ENCODE peak calls at places on chromosomes 4 and X, in four cellular contexts. W is HepG2, M is SK-N-SH, Q is A549. Z is an unnamed sample.
A peak's percentile ranks its signal among the peaks of the same experiment; 100 is the strongest.

GRCh38 chr4:7423801-7424552 is 10.8 kb downstream of the PSAPL1 start:
- DNase-seq in W (no peak), M (peak; percentile 24), Q (no peak), Z (no peak)

GRCh38 chr4:114495471-114495928 is 103.1 kb upstream of the UGT8 start:
- DNase-seq in W (no peak), M (no peak), Q (no peak), Z (no peak)

GRCh38 chr4:76430519-76431388 is 4.3 kb upstream of the SHROOM3 start:
- DNase-seq in W (peak; percentile 51), M (peak; percentile 67), Q (peak; percentile 33), Z (peak; percentile 60)

GRCh38 chrX:100750901-100751300 is 19.0 kb upstream of the SYTL4 start:
- DNase-seq in W (no peak), M (no peak), Q (no peak), Z (no peak)

GRCh38 chr4:41288254-41288653 is 31.5 kb downstream of the UCHL1 start:
- DNase-seq in W (no peak), M (no peak), Q (no peak), Z (no peak)

GRCh38 chrX:105190252-105190853 is 30.1 kb downstream of the TEX13A start:
- DNase-seq in W (no peak), M (peak; percentile 7), Q (peak; percentile 28), Z (peak; percentile 6)

GRCh38 chr4:105666693-105667092 is 41.8 kb downstream of the INTS12 start:
- DNase-seq in W (no peak), M (no peak), Q (peak; percentile 22), Z (peak; percentile 16)

GRCh38 chr4:149409186-149410056 is 406.2 kb downstream of the IQCM start:
- DNase-seq in W (no peak), M (no peak), Q (peak; percentile 52), Z (peak; percentile 38)

GRCh38 chr4:23909671-23910070 is 19.8 kb upstream of the PPARGC1A start:
- DNase-seq in W (no peak), M (no peak), Q (no peak), Z (no peak)

GRCh38 chr4:183610033-183610432 is 49.0 kb downstream of the RWDD4 start:
- DNase-seq in W (no peak), M (peak; percentile 29), Q (peak; percentile 44), Z (peak; percentile 35)

GRCh38 chr4:38499101-38499500 is 164.9 kb upstream of the KLF3 start:
- DNase-seq in W (no peak), M (no peak), Q (no peak), Z (no peak)

GRCh38 chr4:80255374-80256095 is 10.9 kb upstream of the FGF5 start:
- DNase-seq in W (no peak), M (no peak), Q (no peak), Z (peak; percentile 58)

GRCh38 chr4:184450045-184450444 is 24.3 kb downstream of the IRF2 start:
- DNase-seq in W (no peak), M (no peak), Q (no peak), Z (peak; percentile 87)

GRCh38 chrX:115234220-115234557 is 293 bp upstream of the LRCH2 start:
- DNase-seq in W (no peak), M (no peak), Q (no peak), Z (no peak)

GRCh38 chr4:1010522-1011021 is 854 bp upstream of the FGFRL1 start:
- DNase-seq in W (no peak), M (no peak), Q (peak; percentile 83), Z (peak; percentile 68)

GRCh38 chrX:45524296-45524695 is 323.6 kb upstream of the DIPK2B start:
- DNase-seq in W (no peak), M (no peak), Q (no peak), Z (peak; percentile 67)

GRCh38 chrX:153638436-153639176 is 8.4 kb upstream of the DUSP9 start:
- DNase-seq in W (no peak), M (peak; percentile 69), Q (no peak), Z (no peak)

GRCh38 chrX:129737921-129738320 is 858 bp upstream of the XPNPEP2 start:
- DNase-seq in W (no peak), M (no peak), Q (no peak), Z (peak; percentile 65)

GRCh38 chrX:115630204-115630603 is 69.2 kb downstream of the PLS3 start:
- DNase-seq in W (no peak), M (no peak), Q (no peak), Z (no peak)

GRCh38 chr4:183483997-183484396 is 20.9 kb upstream of the ING2 start:
- DNase-seq in W (no peak), M (no peak), Q (no peak), Z (peak; percentile 27)

GRCh38 chr4:86675548-86675947 is 81.4 kb downstream of the PTPN13 start:
- DNase-seq in W (peak; percentile 7), M (no peak), Q (no peak), Z (no peak)

GRCh38 chr4:91171217-91171616 is 1044.0 kb downstream of the CCSER1 start:
- DNase-seq in W (no peak), M (no peak), Q (no peak), Z (no peak)

GRCh38 chrX:150155396-150156048 is 207.6 kb upstream of the MAMLD1 start:
- DNase-seq in W (no peak), M (peak; percentile 61), Q (peak; percentile 58), Z (peak; percentile 55)

GRCh38 chrX:110671068-110671803 is 124.4 kb downstream of the CHRDL1 start:
- DNase-seq in W (no peak), M (no peak), Q (no peak), Z (no peak)

GRCh38 chrX:148501121-148502066 is 977 bp downstream of the AFF2 start:
- DNase-seq in W (no peak), M (peak; percentile 25), Q (no peak), Z (no peak)

GRCh38 chrX:71930298-71930697 is 19.7 kb downstream of the NHSL2 start:
- DNase-seq in W (no peak), M (no peak), Q (no peak), Z (no peak)

GRCh38 chr4:7389719-7390118 is 45.0 kb downstream of the PSAPL1 start:
- DNase-seq in W (no peak), M (peak; percentile 15), Q (no peak), Z (no peak)

GRCh38 chrX:8405631-8406030 is 59.0 kb upstream of the VCX3B start:
- DNase-seq in W (no peak), M (no peak), Q (no peak), Z (no peak)

GRCh38 chr4:149291463-149291862 is 524.2 kb downstream of the IQCM start:
- DNase-seq in W (no peak), M (no peak), Q (no peak), Z (peak; percentile 43)

GRCh38 chr4:99615210-99615834 is 40.7 kb downstream of the MTTP start:
- DNase-seq in W (no peak), M (peak; percentile 25), Q (no peak), Z (no peak)

GRCh38 chr4:123994917-123995316 is 598.3 kb downstream of the SPRY1 start:
- DNase-seq in W (no peak), M (no peak), Q (peak; percentile 2), Z (no peak)

GRCh38 chrX:26914232-26914631 is 548.9 kb downstream of the PPP4R3C start:
- DNase-seq in W (no peak), M (no peak), Q (no peak), Z (no peak)

GRCh38 chr4:119683518-119683917 is 54.9 kb upstream of the PDE5A start:
- DNase-seq in W (no peak), M (no peak), Q (peak; percentile 37), Z (peak; percentile 93)

GRCh38 chrX:13808293-13808692 is 8.6 kb downstream of the GPM6B start:
- DNase-seq in W (no peak), M (no peak), Q (no peak), Z (no peak)

GRCh38 chr4:87213425-87213824 is 7.0 kb downstream of the KLHL8 start:
- DNase-seq in W (no peak), M (peak; percentile 36), Q (no peak), Z (peak; percentile 49)

GRCh38 chrX:76127341-76127740 is 45.5 kb upstream of the PBDC1 start:
- DNase-seq in W (no peak), M (no peak), Q (no peak), Z (no peak)

DNA sequence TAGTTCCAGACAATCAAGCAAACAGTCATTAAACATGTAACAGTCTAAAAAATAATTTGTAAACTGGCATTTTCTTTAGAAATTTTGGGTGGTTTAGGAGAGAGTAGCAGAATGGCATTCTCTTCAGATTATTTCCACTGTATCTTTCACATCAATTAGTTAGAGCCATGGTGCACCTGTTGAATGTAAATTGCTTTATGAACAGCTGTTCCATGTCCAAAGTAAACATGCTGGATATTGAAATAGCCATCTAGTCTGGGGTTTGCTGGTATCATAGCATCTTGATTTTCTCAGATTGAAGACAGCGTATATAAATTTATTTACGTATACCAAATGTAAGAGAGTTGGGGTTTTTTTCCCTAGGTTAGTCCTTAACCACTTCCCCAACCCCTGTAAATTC is 143.6 kb downstream of the RCHY1 start:
- DNase-seq in W (no peak), M (no peak), Q (no peak), Z (no peak)
- TF ChIP-seq RAD21 in W (no peak), M (no peak), Q (no peak), Z (no peak)

DNA sequence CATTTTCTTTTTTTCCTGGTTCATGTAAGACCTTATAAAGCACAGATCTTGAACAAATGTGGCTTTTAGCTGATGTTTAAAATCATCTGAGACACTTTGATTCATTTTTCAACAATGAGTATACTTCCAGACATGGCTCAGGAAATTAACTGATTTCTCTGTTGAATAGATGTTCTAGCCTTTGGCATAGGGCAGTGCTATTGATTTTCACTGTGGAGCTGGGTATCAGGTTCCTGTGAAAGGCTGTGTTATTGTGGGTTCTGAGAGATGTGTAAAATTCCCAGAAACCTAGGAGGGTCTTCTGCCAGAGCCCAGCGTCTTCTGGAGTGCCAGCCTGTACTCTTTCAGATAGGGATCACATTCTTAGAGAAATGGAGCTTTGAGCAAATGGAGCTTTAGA is 278.9 kb downstream of the EPHA5 start:
- DNase-seq in W (no peak), M (no peak), Q (no peak), Z (no peak)
- TF ChIP-seq RAD21 in W (no peak), M (no peak), Q (no peak), Z (no peak)

DNA sequence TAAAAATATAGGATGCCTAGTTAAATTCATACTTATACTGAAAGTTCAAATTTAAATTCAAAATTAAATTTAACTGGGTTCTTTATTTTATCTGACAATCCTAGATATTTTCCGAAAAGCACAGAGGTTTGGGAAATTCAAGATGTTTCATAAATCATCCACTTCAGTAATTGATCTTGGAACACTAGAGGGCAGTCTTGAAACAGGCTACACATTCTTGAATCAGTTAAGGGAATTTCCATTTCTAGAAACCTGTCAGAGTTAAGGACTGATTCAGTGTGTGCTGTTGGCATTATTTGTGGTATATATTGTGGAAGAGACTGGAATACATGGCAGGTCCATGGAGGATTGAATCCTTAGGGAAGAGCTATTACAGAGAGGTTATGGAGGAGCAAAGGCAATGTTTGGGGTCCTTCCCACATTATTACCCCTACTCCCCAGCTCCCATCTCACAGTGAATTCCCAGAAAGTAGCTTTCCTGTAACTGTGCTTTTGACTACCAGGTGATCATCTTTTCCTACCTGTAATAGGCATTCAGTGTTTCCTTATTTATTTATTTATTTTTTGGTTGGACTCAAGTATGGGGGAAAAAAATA is 92.9 kb downstream of the EGF start:
- DNase-seq in W (peak; percentile 60), M (peak; percentile 52), Q (peak; percentile 64), Z (peak; percentile 78)
- TF ChIP-seq RAD21 in W (peak; percentile 45), M (peak; percentile 96), Q (peak; percentile 86), Z (peak; percentile 95)

GRCh38 chr4:52659722-52660261 is 691 bp upstream of the USP46 start:
- DNase-seq in W (peak; percentile 15), M (peak; percentile 70), Q (peak; percentile 21), Z (no peak)

GRCh38 chr4:52659016-52659721 is at the start of gene USP46:
- DNase-seq in W (peak; percentile 44), M (peak; percentile 97), Q (peak; percentile 52), Z (peak; percentile 69)

GRCh38 chr4:52657317-52657629 is 1.8 kb downstream of the USP46 start:
- DNase-seq in W (no peak), M (no peak), Q (no peak), Z (no peak)

GRCh38 chr4:52658671-52659015 is 458 bp downstream of the USP46 start:
- DNase-seq in W (no peak), M (peak; percentile 79), Q (no peak), Z (no peak)

GRCh38 chr4:52657630-52658501 is 1.2 kb downstream of the USP46 start:
- DNase-seq in W (no peak), M (peak; percentile 45), Q (peak; percentile 9), Z (peak; percentile 69)
- TF ChIP-seq RAD21 in W (no peak), M (no peak), Q (no peak), Z (no peak)

Z was measured in IMR-90.